ENCODE peak calls at places on chromosomes 16 and 17, in seven cellular contexts. G is esophagus squamous epithelium, P is ascending aorta, D is hepatocyte, E is astrocyte of the cerebellum, Z is esophagus muscularis mucosa, O is mammary epithelial cell. T is an unnamed sample.

GRCh38 chr16:87586201-87586782 is 16.0 kb upstream of the JPH3 start:
- DNase-seq in G (no peak), P (no peak), D (no peak), E (no peak), Z (no peak), O (no peak), T (no peak)

GRCh38 chr16:8863594-8864424 is 5.0 kb downstream of the CARHSP1 start:
- DNase-seq in G (no peak), P (no peak), D (peak; percentile 90), E (no peak), Z (no peak), O (no peak), T (peak; percentile 84)

GRCh38 chr16:70700101-70701020 is 14.5 kb upstream of the MTSS2 start:
- DNase-seq in G (no peak), P (peak; percentile 68), D (no peak), E (peak; percentile 27), Z (no peak), O (peak; percentile 84), T (no peak)

GRCh38 chr17:81165246-81166032 is at the start of gene PVALEF:
- DNase-seq in G (no peak), P (no peak), D (peak; percentile 75), E (no peak), Z (no peak), O (no peak), T (no peak)

GRCh38 chr16:72371307-72372081 is 199.5 kb upstream of the PMFBP1 start:
- DNase-seq in G (no peak), P (no peak), D (peak; percentile 48), E (peak; percentile 23), Z (no peak), O (peak; percentile 16), T (peak; percentile 37)

GRCh38 chr17:17128476-17129075 is 77.6 kb downstream of the PLD6 start:
- DNase-seq in G (no peak), P (no peak), D (no peak), E (no peak), Z (no peak), O (no peak), T (no peak)

GRCh38 chr17:63516910-63517824 is 6.0 kb upstream of the KCNH6 start:
- DNase-seq in G (no peak), P (no peak), D (no peak), E (no peak), Z (no peak), O (peak; percentile 88), T (peak; percentile 28)

GRCh38 chr16:17125671-17126070 is 345.1 kb downstream of the XYLT1 start:
- DNase-seq in G (no peak), P (no peak), D (no peak), E (peak; percentile 68), Z (no peak), O (peak; percentile 15), T (no peak)

GRCh38 chr17:4573682-4574081 is 10.6 kb upstream of the SMTNL2 start:
- DNase-seq in G (no peak), P (no peak), D (no peak), E (no peak), Z (no peak), O (peak; percentile 67), T (no peak)

GRCh38 chr16:14301150-14302030 is 230.3 kb downstream of the MRTFB start:
- DNase-seq in G (no peak), P (no peak), D (peak; percentile 28), E (no peak), Z (no peak), O (peak; percentile 49), T (peak; percentile 35)

GRCh38 chr16:3879258-3879886 is 1.1 kb downstream of the CREBBP start:
- DNase-seq in G (no peak), P (no peak), D (peak; percentile 40), E (no peak), Z (no peak), O (no peak), T (peak; percentile 26)

GRCh38 chr17:42775534-42776098 is 2.4 kb downstream of the VPS25 start:
- DNase-seq in G (no peak), P (no peak), D (no peak), E (peak; percentile 43), Z (no peak), O (no peak), T (no peak)

GRCh38 chr17:11836508-11836907 is 160.8 kb downstream of the ZNF18 start:
- DNase-seq in G (no peak), P (no peak), D (no peak), E (no peak), Z (no peak), O (no peak), T (no peak)

GRCh38 chr16:48607056-48607825 is 2.7 kb downstream of the N4BP1 start:
- DNase-seq in G (no peak), P (no peak), D (peak; percentile 57), E (no peak), Z (no peak), O (peak; percentile 97), T (peak; percentile 63)

GRCh38 chr16:12208341-12209035 is 232.0 kb downstream of the SNX29 start:
- DNase-seq in G (no peak), P (no peak), D (no peak), E (no peak), Z (no peak), O (peak; percentile 16), T (no peak)

GRCh38 chr16:75216127-75216526 is 2.7 kb upstream of the CTRB1 start:
- DNase-seq in G (no peak), P (no peak), D (no peak), E (peak; percentile 18), Z (no peak), O (no peak), T (no peak)

GRCh38 chr17:17300624-17301568 is 2.3 kb upstream of the NT5M start:
- DNase-seq in G (no peak), P (no peak), D (peak; percentile 71), E (no peak), Z (no peak), O (peak; percentile 26), T (peak; percentile 50)

GRCh38 chr17:77728022-77728671 is 230.4 kb upstream of the TNRC6C start:
- DNase-seq in G (no peak), P (no peak), D (peak; percentile 62), E (no peak), Z (peak; percentile 90), O (peak; percentile 13), T (no peak)
- TF ChIP-seq CTCF in G (no peak), P (no peak), D (peak; percentile 48), E (no peak), Z (peak; percentile 14), O (peak; percentile 18), T (no peak)

GRCh38 chr17:40315678-40316570 is 6.9 kb downstream of the RARA start:
- DNase-seq in G (no peak), P (no peak), D (no peak), E (no peak), Z (no peak), O (no peak), T (peak; percentile 76)

GRCh38 chr17:40318835-40319332 is 9.9 kb downstream of the RARA start:
- DNase-seq in G (no peak), P (no peak), D (peak; percentile 6), E (no peak), Z (no peak), O (no peak), T (peak; percentile 49)

GRCh38 chr17:40317880-40318834 is 9.2 kb downstream of the RARA start:
- DNase-seq in G (peak; percentile 71), P (peak; percentile 91), D (peak; percentile 99), E (peak; percentile 88), Z (peak; percentile 98), O (peak; percentile 96), T (peak; percentile 100)

GRCh38 chr17:40316571-40317344 is 7.8 kb downstream of the RARA start:
- DNase-seq in G (no peak), P (no peak), D (peak; percentile 88), E (no peak), Z (no peak), O (peak; percentile 69), T (peak; percentile 94)

DNA sequence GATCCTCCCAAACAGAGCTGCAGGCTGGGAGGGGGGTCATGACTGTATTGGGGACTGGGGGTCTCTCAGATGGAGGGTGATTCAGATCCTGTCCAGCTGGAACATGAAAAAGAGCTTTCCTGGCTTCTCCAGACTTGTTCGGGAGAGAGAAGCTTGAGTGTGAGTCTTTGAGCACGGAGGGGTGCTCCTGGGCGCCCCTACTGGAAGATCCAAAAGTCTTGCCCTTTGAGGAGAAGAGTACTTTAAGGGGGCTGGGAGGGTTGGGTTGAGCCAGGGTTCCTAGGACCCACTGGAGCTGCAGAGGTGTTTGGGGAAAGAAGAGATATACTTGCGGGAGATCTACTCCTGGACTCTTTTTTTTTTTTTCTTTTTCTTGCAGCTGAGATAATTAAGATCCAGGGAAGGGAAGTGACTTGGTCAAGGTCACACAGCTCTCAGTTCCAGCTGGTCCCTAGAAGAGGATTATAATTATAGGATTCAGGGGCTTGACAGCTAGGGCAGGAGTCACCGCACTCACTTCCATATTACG is 8.4 kb downstream of the RARA start:
- DNase-seq in G (no peak), P (no peak), D (peak; percentile 74), E (no peak), Z (no peak), O (peak; percentile 67), T (peak; percentile 98)
- TF ChIP-seq CTCF in G (peak; percentile 49), P (peak; percentile 51), D (peak; percentile 50), E (peak; percentile 79), Z (peak; percentile 42), O (peak; percentile 57), T (peak; percentile 100)

DNA sequence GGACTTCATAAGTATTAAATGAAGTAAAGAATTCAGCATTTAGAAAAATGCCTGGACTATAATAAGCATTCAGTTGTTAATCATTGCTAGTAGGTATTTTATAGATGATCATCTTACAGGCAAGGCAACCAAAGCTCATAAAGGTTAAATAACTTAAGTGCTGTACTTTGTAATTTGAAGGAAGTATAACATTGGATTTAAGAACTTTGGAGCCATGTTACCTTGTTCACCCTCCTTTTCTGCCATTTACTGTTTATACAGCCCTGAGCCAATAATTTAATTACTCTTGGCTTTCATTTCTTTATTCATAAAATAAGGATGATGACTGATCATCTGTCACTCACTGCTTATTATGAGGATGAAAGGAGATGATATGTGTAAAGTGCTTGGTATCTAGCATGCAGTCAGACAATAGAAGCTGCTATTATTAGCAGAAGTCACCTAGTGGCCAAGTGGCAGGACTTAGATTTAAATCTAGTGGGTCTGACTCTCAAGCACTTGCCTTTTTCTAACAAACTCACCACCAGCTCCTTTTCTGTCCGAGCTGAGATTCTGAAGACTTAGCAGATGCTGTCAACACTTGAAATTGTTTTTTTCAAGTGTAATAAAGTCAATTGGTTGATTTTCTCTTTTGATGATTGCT is 18.2 kb upstream of the DDX52 start:
- DNase-seq in G (no peak), P (no peak), D (no peak), E (no peak), Z (no peak), O (no peak), T (no peak)
- TF ChIP-seq CTCF in G (no peak), P (no peak), D (peak; percentile 7), E (peak; percentile 5), Z (no peak), O (no peak), T (peak; percentile 12)

GRCh38 chr17:77280304-77280910 is 139.6 kb downstream of the SEC14L1 start:
- DNase-seq in G (no peak), P (no peak), D (peak; percentile 40), E (no peak), Z (no peak), O (peak; percentile 95), T (peak; percentile 47)

GRCh38 chr17:77281024-77281903 is 140.5 kb downstream of the SEC14L1 start:
- DNase-seq in G (no peak), P (no peak), D (peak; percentile 89), E (no peak), Z (no peak), O (peak; percentile 66), T (peak; percentile 87)

GRCh38 chr17:77281904-77282367 is 141.2 kb downstream of the SEC14L1 start:
- DNase-seq in G (no peak), P (no peak), D (peak; percentile 62), E (no peak), Z (no peak), O (no peak), T (peak; percentile 59)

GRCh38 chr17:77282524-77283515 is 142.1 kb downstream of the SEC14L1 start:
- DNase-seq in G (no peak), P (no peak), D (peak; percentile 76), E (no peak), Z (no peak), O (no peak), T (peak; percentile 81)

GRCh38 chr17:77279448-77280303 is 138.9 kb downstream of the SEC14L1 start:
- DNase-seq in G (no peak), P (no peak), D (peak; percentile 81), E (no peak), Z (no peak), O (peak; percentile 99), T (peak; percentile 85)
- TF ChIP-seq CTCF in G (no peak), P (no peak), D (no peak), E (peak; percentile 4), Z (no peak), O (no peak), T (peak; percentile 24)